ENCODE peak calls at places on chromosomes 2 and 18, in ten cellular contexts. One of them, this sample, is unnamed.

GRCh38 chr18:64017870-64018269 is 48.0 kb downstream of the SERPINB8 start:
- DNase-seq in activated naive CD4-positive, alpha-beta T cell: no peak
- DNase-seq in HFFc6: peak
- DNase-seq in endothelial cell: no peak
- DNase-seq in KG1: peak
- DNase-seq in lower leg skin: no peak
- DNase-seq in stimulated activated CD4-positive, alpha-beta T cell treated with anti-CD3 and anti-CD28 coated beads, TNF-alpha, amount 100 ng/mL, for 48 hours: no peak
- DNase-seq in mammary epithelial cell: peak
- DNase-seq in fibroblast of the aortic adventitia: peak
- DNase-seq in omental fat pad: no peak
- DNase-seq in this sample: no peak

GRCh38 chr2:185006481-185006880 is 408.2 kb downstream of the ZNF804A start:
- DNase-seq in stimulated activated CD4-positive, alpha-beta T cell treated with anti-CD3 and anti-CD28 coated beads, TNF-alpha, amount 100 ng/mL, for 48 hours: no peak
- DNase-seq in HFFc6: no peak
- DNase-seq in mammary epithelial cell: no peak
- DNase-seq in fibroblast of the aortic adventitia: no peak
- DNase-seq in lower leg skin: no peak
- DNase-seq in KG1: no peak
- DNase-seq in endothelial cell: no peak
- DNase-seq in activated naive CD4-positive, alpha-beta T cell: no peak
- DNase-seq in omental fat pad: no peak
- DNase-seq in this sample: no peak

GRCh38 chr2:127170452-127171197 is 49.5 kb downstream of the CYP27C1 start:
- DNase-seq in activated naive CD4-positive, alpha-beta T cell: no peak
- DNase-seq in endothelial cell: no peak
- DNase-seq in HFFc6: no peak
- DNase-seq in KG1: no peak
- DNase-seq in mammary epithelial cell: no peak
- DNase-seq in lower leg skin: no peak
- DNase-seq in stimulated activated CD4-positive, alpha-beta T cell treated with anti-CD3 and anti-CD28 coated beads, TNF-alpha, amount 100 ng/mL, for 48 hours: no peak
- DNase-seq in fibroblast of the aortic adventitia: no peak
- DNase-seq in omental fat pad: no peak
- DNase-seq in this sample: no peak

GRCh38 chr2:8527676-8528075 is 154.2 kb upstream of the ID2 start:
- DNase-seq in KG1: no peak
- DNase-seq in HFFc6: no peak
- DNase-seq in mammary epithelial cell: no peak
- DNase-seq in omental fat pad: no peak
- DNase-seq in lower leg skin: no peak
- DNase-seq in fibroblast of the aortic adventitia: no peak
- DNase-seq in activated naive CD4-positive, alpha-beta T cell: no peak
- DNase-seq in endothelial cell: no peak
- DNase-seq in stimulated activated CD4-positive, alpha-beta T cell treated with anti-CD3 and anti-CD28 coated beads, TNF-alpha, amount 100 ng/mL, for 48 hours: no peak
- DNase-seq in this sample: no peak

GRCh38 chr2:64609229-64609994 is 44.3 kb downstream of the SERTAD2 start:
- DNase-seq in endothelial cell: peak
- DNase-seq in fibroblast of the aortic adventitia: peak
- DNase-seq in HFFc6: no peak
- DNase-seq in KG1: peak
- DNase-seq in mammary epithelial cell: no peak
- DNase-seq in stimulated activated CD4-positive, alpha-beta T cell treated with anti-CD3 and anti-CD28 coated beads, TNF-alpha, amount 100 ng/mL, for 48 hours: peak
- DNase-seq in omental fat pad: no peak
- DNase-seq in lower leg skin: peak
- DNase-seq in activated naive CD4-positive, alpha-beta T cell: peak
- DNase-seq in this sample: no peak

GRCh38 chr18:9946831-9947230 is 33.0 kb downstream of the VAPA start:
- DNase-seq in mammary epithelial cell: peak
- DNase-seq in endothelial cell: no peak
- DNase-seq in lower leg skin: no peak
- DNase-seq in omental fat pad: no peak
- DNase-seq in activated naive CD4-positive, alpha-beta T cell: no peak
- DNase-seq in stimulated activated CD4-positive, alpha-beta T cell treated with anti-CD3 and anti-CD28 coated beads, TNF-alpha, amount 100 ng/mL, for 48 hours: no peak
- DNase-seq in fibroblast of the aortic adventitia: no peak
- DNase-seq in HFFc6: no peak
- DNase-seq in KG1: no peak
- DNase-seq in this sample: no peak

GRCh38 chr2:28074127-28074526 is 183.6 kb downstream of the BABAM2 start:
- DNase-seq in endothelial cell: no peak
- DNase-seq in stimulated activated CD4-positive, alpha-beta T cell treated with anti-CD3 and anti-CD28 coated beads, TNF-alpha, amount 100 ng/mL, for 48 hours: no peak
- DNase-seq in omental fat pad: no peak
- DNase-seq in HFFc6: no peak
- DNase-seq in lower leg skin: no peak
- DNase-seq in KG1: no peak
- DNase-seq in activated naive CD4-positive, alpha-beta T cell: no peak
- DNase-seq in mammary epithelial cell: no peak
- DNase-seq in fibroblast of the aortic adventitia: no peak
- DNase-seq in this sample: no peak

GRCh38 chr2:200765139-200765951 is 46.4 kb upstream of the BZW1 start:
- DNase-seq in lower leg skin: no peak
- DNase-seq in HFFc6: peak
- DNase-seq in stimulated activated CD4-positive, alpha-beta T cell treated with anti-CD3 and anti-CD28 coated beads, TNF-alpha, amount 100 ng/mL, for 48 hours: peak
- DNase-seq in omental fat pad: no peak
- DNase-seq in fibroblast of the aortic adventitia: peak
- DNase-seq in activated naive CD4-positive, alpha-beta T cell: no peak
- DNase-seq in mammary epithelial cell: peak
- DNase-seq in KG1: no peak
- DNase-seq in endothelial cell: no peak
- DNase-seq in this sample: peak

GRCh38 chr2:67604360-67604759 is 207.2 kb downstream of the ETAA1 start:
- DNase-seq in stimulated activated CD4-positive, alpha-beta T cell treated with anti-CD3 and anti-CD28 coated beads, TNF-alpha, amount 100 ng/mL, for 48 hours: no peak
- DNase-seq in mammary epithelial cell: no peak
- DNase-seq in fibroblast of the aortic adventitia: peak
- DNase-seq in omental fat pad: no peak
- DNase-seq in activated naive CD4-positive, alpha-beta T cell: no peak
- DNase-seq in lower leg skin: no peak
- DNase-seq in KG1: no peak
- DNase-seq in endothelial cell: no peak
- DNase-seq in HFFc6: peak
- DNase-seq in this sample: no peak

GRCh38 chr18:23141022-23141999 is 6.0 kb downstream of the CABLES1 start:
- DNase-seq in fibroblast of the aortic adventitia: peak
- DNase-seq in lower leg skin: no peak
- DNase-seq in mammary epithelial cell: no peak
- DNase-seq in stimulated activated CD4-positive, alpha-beta T cell treated with anti-CD3 and anti-CD28 coated beads, TNF-alpha, amount 100 ng/mL, for 48 hours: no peak
- DNase-seq in HFFc6: no peak
- DNase-seq in endothelial cell: no peak
- DNase-seq in omental fat pad: no peak
- DNase-seq in activated naive CD4-positive, alpha-beta T cell: no peak
- DNase-seq in KG1: no peak
- DNase-seq in this sample: no peak

GRCh38 chr2:74597456-74597855 is 42.9 kb downstream of the DOK1 start:
- DNase-seq in activated naive CD4-positive, alpha-beta T cell: no peak
- DNase-seq in mammary epithelial cell: no peak
- DNase-seq in omental fat pad: no peak
- DNase-seq in stimulated activated CD4-positive, alpha-beta T cell treated with anti-CD3 and anti-CD28 coated beads, TNF-alpha, amount 100 ng/mL, for 48 hours: no peak
- DNase-seq in KG1: no peak
- DNase-seq in fibroblast of the aortic adventitia: peak
- DNase-seq in lower leg skin: no peak
- DNase-seq in endothelial cell: no peak
- DNase-seq in HFFc6: no peak
- DNase-seq in this sample: no peak

GRCh38 chr18:61502472-61502871 is 169.2 kb downstream of the CDH20 start:
- DNase-seq in HFFc6: peak
- DNase-seq in activated naive CD4-positive, alpha-beta T cell: no peak
- DNase-seq in omental fat pad: no peak
- DNase-seq in mammary epithelial cell: peak
- DNase-seq in lower leg skin: peak
- DNase-seq in fibroblast of the aortic adventitia: peak
- DNase-seq in endothelial cell: peak
- DNase-seq in KG1: peak
- DNase-seq in stimulated activated CD4-positive, alpha-beta T cell treated with anti-CD3 and anti-CD28 coated beads, TNF-alpha, amount 100 ng/mL, for 48 hours: no peak
- DNase-seq in this sample: peak

GRCh38 chr18:12087483-12087960 is 6.1 kb upstream of the ANKRD62 start:
- DNase-seq in omental fat pad: no peak
- DNase-seq in fibroblast of the aortic adventitia: no peak
- DNase-seq in HFFc6: no peak
- DNase-seq in KG1: no peak
- DNase-seq in lower leg skin: no peak
- DNase-seq in endothelial cell: no peak
- DNase-seq in activated naive CD4-positive, alpha-beta T cell: no peak
- DNase-seq in stimulated activated CD4-positive, alpha-beta T cell treated with anti-CD3 and anti-CD28 coated beads, TNF-alpha, amount 100 ng/mL, for 48 hours: no peak
- DNase-seq in mammary epithelial cell: no peak
- DNase-seq in this sample: no peak

GRCh38 chr2:228731517-228731916 is 539.6 kb downstream of the PID1 start:
- DNase-seq in omental fat pad: no peak
- DNase-seq in fibroblast of the aortic adventitia: peak
- DNase-seq in activated naive CD4-positive, alpha-beta T cell: no peak
- DNase-seq in stimulated activated CD4-positive, alpha-beta T cell treated with anti-CD3 and anti-CD28 coated beads, TNF-alpha, amount 100 ng/mL, for 48 hours: no peak
- DNase-seq in mammary epithelial cell: peak
- DNase-seq in lower leg skin: peak
- DNase-seq in endothelial cell: no peak
- DNase-seq in HFFc6: peak
- DNase-seq in KG1: no peak
- DNase-seq in this sample: peak

GRCh38 chr2:166112193-166112605 is 15.6 kb downstream of the SCN1A start:
- DNase-seq in fibroblast of the aortic adventitia: no peak
- DNase-seq in lower leg skin: no peak
- DNase-seq in KG1: no peak
- DNase-seq in activated naive CD4-positive, alpha-beta T cell: no peak
- DNase-seq in omental fat pad: no peak
- DNase-seq in stimulated activated CD4-positive, alpha-beta T cell treated with anti-CD3 and anti-CD28 coated beads, TNF-alpha, amount 100 ng/mL, for 48 hours: no peak
- DNase-seq in endothelial cell: no peak
- DNase-seq in HFFc6: no peak
- DNase-seq in mammary epithelial cell: peak
- DNase-seq in this sample: no peak

GRCh38 chr2:7118606-7119503 is 201.6 kb downstream of the RNF144A start:
- DNase-seq in stimulated activated CD4-positive, alpha-beta T cell treated with anti-CD3 and anti-CD28 coated beads, TNF-alpha, amount 100 ng/mL, for 48 hours: no peak
- DNase-seq in activated naive CD4-positive, alpha-beta T cell: no peak
- DNase-seq in KG1: no peak
- DNase-seq in lower leg skin: no peak
- DNase-seq in mammary epithelial cell: peak
- DNase-seq in fibroblast of the aortic adventitia: peak
- DNase-seq in omental fat pad: no peak
- DNase-seq in endothelial cell: peak
- DNase-seq in HFFc6: no peak
- DNase-seq in this sample: peak

GRCh38 chr18:57436193-57436964 is 1.2 kb downstream of the ONECUT2 start:
- DNase-seq in stimulated activated CD4-positive, alpha-beta T cell treated with anti-CD3 and anti-CD28 coated beads, TNF-alpha, amount 100 ng/mL, for 48 hours: no peak
- DNase-seq in lower leg skin: no peak
- DNase-seq in omental fat pad: no peak
- DNase-seq in HFFc6: no peak
- DNase-seq in mammary epithelial cell: no peak
- DNase-seq in fibroblast of the aortic adventitia: no peak
- DNase-seq in endothelial cell: no peak
- DNase-seq in KG1: no peak
- DNase-seq in activated naive CD4-positive, alpha-beta T cell: no peak
- DNase-seq in this sample: no peak

GRCh38 chr2:139790807-139791206 is 1010.6 kb upstream of the NXPH2 start:
- DNase-seq in KG1: no peak
- DNase-seq in fibroblast of the aortic adventitia: peak
- DNase-seq in omental fat pad: no peak
- DNase-seq in lower leg skin: no peak
- DNase-seq in stimulated activated CD4-positive, alpha-beta T cell treated with anti-CD3 and anti-CD28 coated beads, TNF-alpha, amount 100 ng/mL, for 48 hours: no peak
- DNase-seq in HFFc6: no peak
- DNase-seq in activated naive CD4-positive, alpha-beta T cell: no peak
- DNase-seq in endothelial cell: no peak
- DNase-seq in mammary epithelial cell: peak
- DNase-seq in this sample: peak

GRCh38 chr18:9742588-9743131 is 34.6 kb downstream of the RAB31 start:
- DNase-seq in KG1: no peak
- DNase-seq in lower leg skin: no peak
- DNase-seq in omental fat pad: no peak
- DNase-seq in mammary epithelial cell: no peak
- DNase-seq in endothelial cell: peak
- DNase-seq in fibroblast of the aortic adventitia: peak
- DNase-seq in stimulated activated CD4-positive, alpha-beta T cell treated with anti-CD3 and anti-CD28 coated beads, TNF-alpha, amount 100 ng/mL, for 48 hours: no peak
- DNase-seq in HFFc6: peak
- DNase-seq in activated naive CD4-positive, alpha-beta T cell: no peak
- DNase-seq in this sample: no peak

GRCh38 chr18:36711813-36712444 is 116.9 kb downstream of the TPGS2 start:
- DNase-seq in activated naive CD4-positive, alpha-beta T cell: no peak
- DNase-seq in fibroblast of the aortic adventitia: peak
- DNase-seq in stimulated activated CD4-positive, alpha-beta T cell treated with anti-CD3 and anti-CD28 coated beads, TNF-alpha, amount 100 ng/mL, for 48 hours: no peak
- DNase-seq in omental fat pad: no peak
- DNase-seq in KG1: no peak
- DNase-seq in mammary epithelial cell: peak
- DNase-seq in endothelial cell: no peak
- DNase-seq in HFFc6: peak
- DNase-seq in lower leg skin: peak
- DNase-seq in this sample: no peak

GRCh38 chr2:66667288-66667780 is 232.4 kb downstream of the MEIS1 start:
- DNase-seq in activated naive CD4-positive, alpha-beta T cell: no peak
- DNase-seq in omental fat pad: no peak
- DNase-seq in fibroblast of the aortic adventitia: no peak
- DNase-seq in lower leg skin: no peak
- DNase-seq in stimulated activated CD4-positive, alpha-beta T cell treated with anti-CD3 and anti-CD28 coated beads, TNF-alpha, amount 100 ng/mL, for 48 hours: no peak
- DNase-seq in mammary epithelial cell: peak
- DNase-seq in KG1: no peak
- DNase-seq in HFFc6: no peak
- DNase-seq in endothelial cell: no peak
- DNase-seq in this sample: no peak

GRCh38 chr18:9017170-9017899 is 85.2 kb upstream of the NDUFV2 start:
- DNase-seq in omental fat pad: peak
- DNase-seq in stimulated activated CD4-positive, alpha-beta T cell treated with anti-CD3 and anti-CD28 coated beads, TNF-alpha, amount 100 ng/mL, for 48 hours: peak
- DNase-seq in mammary epithelial cell: peak
- DNase-seq in HFFc6: peak
- DNase-seq in activated naive CD4-positive, alpha-beta T cell: peak
- DNase-seq in KG1: peak
- DNase-seq in fibroblast of the aortic adventitia: peak
- DNase-seq in endothelial cell: no peak
- DNase-seq in lower leg skin: peak
- DNase-seq in this sample: peak

GRCh38 chr2:215712219-215712849 is 276.5 kb upstream of the FN1 start:
- DNase-seq in KG1: no peak
- DNase-seq in omental fat pad: no peak
- DNase-seq in HFFc6: no peak
- DNase-seq in fibroblast of the aortic adventitia: peak
- DNase-seq in endothelial cell: no peak
- DNase-seq in lower leg skin: no peak
- DNase-seq in activated naive CD4-positive, alpha-beta T cell: no peak
- DNase-seq in stimulated activated CD4-positive, alpha-beta T cell treated with anti-CD3 and anti-CD28 coated beads, TNF-alpha, amount 100 ng/mL, for 48 hours: no peak
- DNase-seq in mammary epithelial cell: peak
- DNase-seq in this sample: no peak

GRCh38 chr2:33614190-33614589 is 15.1 kb upstream of the FAM98A start:
- DNase-seq in mammary epithelial cell: no peak
- DNase-seq in activated naive CD4-positive, alpha-beta T cell: no peak
- DNase-seq in stimulated activated CD4-positive, alpha-beta T cell treated with anti-CD3 and anti-CD28 coated beads, TNF-alpha, amount 100 ng/mL, for 48 hours: no peak
- DNase-seq in KG1: no peak
- DNase-seq in endothelial cell: no peak
- DNase-seq in fibroblast of the aortic adventitia: no peak
- DNase-seq in lower leg skin: no peak
- DNase-seq in omental fat pad: no peak
- DNase-seq in HFFc6: no peak
- DNase-seq in this sample: no peak

GRCh38 chr18:79386547-79386946 is 9.2 kb upstream of the NFATC1 start:
- DNase-seq in mammary epithelial cell: no peak
- DNase-seq in KG1: no peak
- DNase-seq in stimulated activated CD4-positive, alpha-beta T cell treated with anti-CD3 and anti-CD28 coated beads, TNF-alpha, amount 100 ng/mL, for 48 hours: no peak
- DNase-seq in HFFc6: no peak
- DNase-seq in endothelial cell: peak
- DNase-seq in omental fat pad: no peak
- DNase-seq in activated naive CD4-positive, alpha-beta T cell: no peak
- DNase-seq in fibroblast of the aortic adventitia: no peak
- DNase-seq in lower leg skin: no peak
- DNase-seq in this sample: no peak

GRCh38 chr2:147665035-147665434 is 179.8 kb upstream of the ACVR2A start:
- DNase-seq in omental fat pad: no peak
- DNase-seq in lower leg skin: peak
- DNase-seq in endothelial cell: no peak
- DNase-seq in fibroblast of the aortic adventitia: peak
- DNase-seq in stimulated activated CD4-positive, alpha-beta T cell treated with anti-CD3 and anti-CD28 coated beads, TNF-alpha, amount 100 ng/mL, for 48 hours: no peak
- DNase-seq in activated naive CD4-positive, alpha-beta T cell: no peak
- DNase-seq in HFFc6: no peak
- DNase-seq in mammary epithelial cell: peak
- DNase-seq in KG1: no peak
- DNase-seq in this sample: no peak

GRCh38 chr2:155424518-155424917 is 726.0 kb downstream of the KCNJ3 start:
- DNase-seq in endothelial cell: no peak
- DNase-seq in mammary epithelial cell: no peak
- DNase-seq in HFFc6: no peak
- DNase-seq in activated naive CD4-positive, alpha-beta T cell: no peak
- DNase-seq in stimulated activated CD4-positive, alpha-beta T cell treated with anti-CD3 and anti-CD28 coated beads, TNF-alpha, amount 100 ng/mL, for 48 hours: no peak
- DNase-seq in omental fat pad: no peak
- DNase-seq in fibroblast of the aortic adventitia: no peak
- DNase-seq in KG1: no peak
- DNase-seq in lower leg skin: no peak
- DNase-seq in this sample: no peak

GRCh38 chr2:59654753-59655152 is 898.7 kb downstream of the BCL11A start:
- DNase-seq in activated naive CD4-positive, alpha-beta T cell: no peak
- DNase-seq in KG1: no peak
- DNase-seq in omental fat pad: no peak
- DNase-seq in stimulated activated CD4-positive, alpha-beta T cell treated with anti-CD3 and anti-CD28 coated beads, TNF-alpha, amount 100 ng/mL, for 48 hours: no peak
- DNase-seq in endothelial cell: no peak
- DNase-seq in HFFc6: no peak
- DNase-seq in lower leg skin: no peak
- DNase-seq in mammary epithelial cell: peak
- DNase-seq in fibroblast of the aortic adventitia: no peak
- DNase-seq in this sample: no peak

This sample was measured in HTR-8/SVneo.